ENCODE peak calls at places on chromosomes 7 and 10, in seven cellular contexts. One of them, this sample, is unnamed.

GRCh38 chr10:91091780-91092179 is 128.7 kb upstream of the PCGF5 start:
- DNase-seq in AG09309: no peak
- DNase-seq in astrocyte of the spinal cord: no peak
- DNase-seq in Peyer's patch: no peak
- DNase-seq in uterus: no peak
- DNase-seq in ovary: no peak
- DNase-seq in hepatocyte: no peak
- DNase-seq in this sample: no peak

GRCh38 chr10:58645762-58646161 is 133.1 kb downstream of the BICC1 start:
- DNase-seq in uterus: no peak
- DNase-seq in ovary: no peak
- DNase-seq in Peyer's patch: no peak
- DNase-seq in AG09309: no peak
- DNase-seq in hepatocyte: no peak
- DNase-seq in astrocyte of the spinal cord: peak
- DNase-seq in this sample: peak

GRCh38 chr7:12256025-12256570 is 45.0 kb downstream of the TMEM106B start:
- DNase-seq in ovary: no peak
- DNase-seq in uterus: no peak
- DNase-seq in astrocyte of the spinal cord: peak
- DNase-seq in Peyer's patch: no peak
- DNase-seq in hepatocyte: no peak
- DNase-seq in AG09309: no peak
- DNase-seq in this sample: no peak

GRCh38 chr10:68175954-68176353 is 56.0 kb downstream of the ATOH7 start:
- DNase-seq in uterus: no peak
- DNase-seq in hepatocyte: no peak
- DNase-seq in AG09309: no peak
- DNase-seq in ovary: no peak
- DNase-seq in Peyer's patch: no peak
- DNase-seq in astrocyte of the spinal cord: no peak
- DNase-seq in this sample: no peak

GRCh38 chr7:33485746-33486491 is 356.6 kb downstream of the BBS9 start:
- DNase-seq in ovary: no peak
- DNase-seq in Peyer's patch: no peak
- DNase-seq in uterus: no peak
- DNase-seq in AG09309: peak
- DNase-seq in astrocyte of the spinal cord: no peak
- DNase-seq in hepatocyte: no peak
- DNase-seq in this sample: no peak

GRCh38 chr10:86979977-86980448 is 11.7 kb downstream of the ADIRF start:
- DNase-seq in ovary: peak
- DNase-seq in AG09309: no peak
- DNase-seq in uterus: no peak
- DNase-seq in astrocyte of the spinal cord: no peak
- DNase-seq in hepatocyte: peak
- DNase-seq in Peyer's patch: peak
- DNase-seq in this sample: no peak

GRCh38 chr10:111109506-111110242 is 32.8 kb downstream of the ADRA2A start:
- DNase-seq in uterus: no peak
- DNase-seq in Peyer's patch: no peak
- DNase-seq in AG09309: no peak
- DNase-seq in astrocyte of the spinal cord: no peak
- DNase-seq in ovary: no peak
- DNase-seq in hepatocyte: no peak
- DNase-seq in this sample: no peak

GRCh38 chr7:16891338-16891737 is 9.6 kb upstream of the AGR3 start:
- DNase-seq in Peyer's patch: no peak
- DNase-seq in ovary: no peak
- DNase-seq in AG09309: peak
- DNase-seq in astrocyte of the spinal cord: peak
- DNase-seq in hepatocyte: peak
- DNase-seq in uterus: no peak
- DNase-seq in this sample: peak

GRCh38 chr10:80260295-80261243 is 28.9 kb downstream of the MAT1A start:
- DNase-seq in AG09309: no peak
- DNase-seq in astrocyte of the spinal cord: no peak
- DNase-seq in ovary: no peak
- DNase-seq in uterus: no peak
- DNase-seq in hepatocyte: no peak
- DNase-seq in Peyer's patch: no peak
- DNase-seq in this sample: peak

GRCh38 chr10:44411251-44411650 is 26.4 kb upstream of the CXCL12 start:
- DNase-seq in Peyer's patch: no peak
- DNase-seq in AG09309: no peak
- DNase-seq in hepatocyte: no peak
- DNase-seq in astrocyte of the spinal cord: no peak
- DNase-seq in uterus: peak
- DNase-seq in ovary: no peak
- DNase-seq in this sample: no peak

GRCh38 chr7:41415051-41415450 is 287.8 kb downstream of the INHBA start:
- DNase-seq in hepatocyte: no peak
- DNase-seq in astrocyte of the spinal cord: no peak
- DNase-seq in Peyer's patch: no peak
- DNase-seq in AG09309: no peak
- DNase-seq in uterus: no peak
- DNase-seq in ovary: no peak
- DNase-seq in this sample: no peak

GRCh38 chr10:6748981-6749630 is 169.0 kb upstream of the PRKCQ start:
- DNase-seq in Peyer's patch: no peak
- DNase-seq in AG09309: no peak
- DNase-seq in hepatocyte: no peak
- DNase-seq in astrocyte of the spinal cord: peak
- DNase-seq in ovary: no peak
- DNase-seq in uterus: no peak
- DNase-seq in this sample: peak

GRCh38 chr10:18561861-18562551 is 89.4 kb downstream of the NSUN6 start:
- DNase-seq in ovary: no peak
- DNase-seq in uterus: no peak
- DNase-seq in Peyer's patch: no peak
- DNase-seq in AG09309: no peak
- DNase-seq in hepatocyte: no peak
- DNase-seq in astrocyte of the spinal cord: no peak
- DNase-seq in this sample: no peak

GRCh38 chr7:133674079-133674478 is 421.2 kb downstream of the EXOC4 start:
- DNase-seq in ovary: no peak
- DNase-seq in AG09309: no peak
- DNase-seq in astrocyte of the spinal cord: no peak
- DNase-seq in Peyer's patch: no peak
- DNase-seq in uterus: no peak
- DNase-seq in hepatocyte: no peak
- DNase-seq in this sample: no peak

GRCh38 chr7:35257251-35258124 is 3.6 kb upstream of the TBX20 start:
- DNase-seq in hepatocyte: peak
- DNase-seq in AG09309: no peak
- DNase-seq in astrocyte of the spinal cord: peak
- DNase-seq in Peyer's patch: no peak
- DNase-seq in ovary: no peak
- DNase-seq in uterus: no peak
- DNase-seq in this sample: no peak

GRCh38 chr10:102648889-102649752 is 4.8 kb downstream of the TRIM8 start:
- DNase-seq in uterus: no peak
- DNase-seq in astrocyte of the spinal cord: no peak
- DNase-seq in hepatocyte: no peak
- DNase-seq in AG09309: no peak
- DNase-seq in Peyer's patch: peak
- DNase-seq in ovary: no peak
- DNase-seq in this sample: no peak

GRCh38 chr10:15258255-15258654 is 89.8 kb upstream of the NMT2 start:
- DNase-seq in hepatocyte: no peak
- DNase-seq in ovary: no peak
- DNase-seq in AG09309: no peak
- DNase-seq in astrocyte of the spinal cord: no peak
- DNase-seq in Peyer's patch: no peak
- DNase-seq in uterus: no peak
- DNase-seq in this sample: no peak

GRCh38 chr10:17075510-17075909 is 54.1 kb downstream of the CUBN start:
- DNase-seq in AG09309: peak
- DNase-seq in Peyer's patch: no peak
- DNase-seq in ovary: no peak
- DNase-seq in hepatocyte: peak
- DNase-seq in uterus: peak
- DNase-seq in astrocyte of the spinal cord: peak
- DNase-seq in this sample: peak

GRCh38 chr10:131911451-131911850 is 10.6 kb downstream of the PPP2R2D start:
- DNase-seq in ovary: peak
- DNase-seq in astrocyte of the spinal cord: no peak
- DNase-seq in uterus: no peak
- DNase-seq in hepatocyte: no peak
- DNase-seq in Peyer's patch: no peak
- DNase-seq in AG09309: no peak
- DNase-seq in this sample: no peak

GRCh38 chr10:75469018-75469616 is 37.7 kb downstream of the LRMDA start:
- DNase-seq in ovary: peak
- DNase-seq in uterus: peak
- DNase-seq in Peyer's patch: no peak
- DNase-seq in astrocyte of the spinal cord: peak
- DNase-seq in AG09309: peak
- DNase-seq in hepatocyte: peak
- DNase-seq in this sample: peak

GRCh38 chr10:76415559-76415958 is 984.1 kb downstream of the LRMDA start:
- DNase-seq in AG09309: no peak
- DNase-seq in hepatocyte: no peak
- DNase-seq in ovary: no peak
- DNase-seq in uterus: no peak
- DNase-seq in Peyer's patch: peak
- DNase-seq in astrocyte of the spinal cord: no peak
- DNase-seq in this sample: no peak

GRCh38 chr10:115141254-115141653 is 48.1 kb downstream of the ATRNL1 start:
- DNase-seq in Peyer's patch: no peak
- DNase-seq in astrocyte of the spinal cord: peak
- DNase-seq in AG09309: no peak
- DNase-seq in uterus: no peak
- DNase-seq in hepatocyte: peak
- DNase-seq in ovary: no peak
- DNase-seq in this sample: peak

GRCh38 chr10:11661441-11661840 is 50.0 kb upstream of the USP6NL start:
- DNase-seq in astrocyte of the spinal cord: no peak
- DNase-seq in Peyer's patch: no peak
- DNase-seq in hepatocyte: no peak
- DNase-seq in ovary: no peak
- DNase-seq in AG09309: no peak
- DNase-seq in uterus: no peak
- DNase-seq in this sample: no peak

GRCh38 chr10:11658801-11659368 is 47.4 kb upstream of the USP6NL start:
- DNase-seq in astrocyte of the spinal cord: no peak
- DNase-seq in Peyer's patch: no peak
- DNase-seq in AG09309: no peak
- DNase-seq in uterus: no peak
- DNase-seq in hepatocyte: no peak
- DNase-seq in ovary: no peak
- DNase-seq in this sample: no peak

GRCh38 chr10:11654659-11655058 is 43.2 kb upstream of the USP6NL start:
- DNase-seq in uterus: no peak
- DNase-seq in ovary: no peak
- DNase-seq in hepatocyte: no peak
- DNase-seq in Peyer's patch: no peak
- DNase-seq in astrocyte of the spinal cord: no peak
- DNase-seq in AG09309: no peak
- DNase-seq in this sample: no peak

GRCh38 chr10:11653758-11654471 is 42.5 kb upstream of the USP6NL start:
- DNase-seq in ovary: no peak
- DNase-seq in AG09309: no peak
- DNase-seq in uterus: no peak
- DNase-seq in Peyer's patch: no peak
- DNase-seq in hepatocyte: no peak
- DNase-seq in astrocyte of the spinal cord: no peak
- DNase-seq in this sample: no peak

DNA sequence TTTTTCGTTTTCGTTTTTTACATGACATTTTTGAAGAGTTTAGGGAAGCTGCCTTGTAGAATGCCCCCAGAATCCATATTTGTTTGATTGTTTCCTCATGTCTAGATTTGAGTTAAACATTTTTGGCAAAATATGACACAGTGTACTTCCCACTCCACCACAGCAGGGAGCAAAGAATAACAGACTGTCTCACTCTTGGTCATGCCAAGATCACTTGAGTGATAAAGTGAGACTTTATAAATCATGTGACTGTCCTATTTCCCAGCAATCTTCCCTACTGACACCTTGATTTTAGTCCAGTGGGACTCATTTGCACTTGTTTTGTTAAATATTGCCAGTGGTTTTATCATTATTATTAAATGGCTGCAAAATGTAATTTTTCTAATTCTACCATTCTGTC is 44.4 kb upstream of the USP6NL start:
- DNase-seq in astrocyte of the spinal cord: peak
- DNase-seq in Peyer's patch: no peak
- DNase-seq in AG09309: no peak
- DNase-seq in hepatocyte: no peak
- DNase-seq in uterus: no peak
- DNase-seq in ovary: no peak
- DNase-seq in this sample: no peak
- H3K4me3 ChIP-seq in astrocyte of the spinal cord: no peak
- H3K4me3 ChIP-seq in Peyer's patch: no peak
- H3K4me3 ChIP-seq in AG09309: no peak
- H3K4me3 ChIP-seq in hepatocyte: no peak
- H3K4me3 ChIP-seq in uterus: no peak
- H3K4me3 ChIP-seq in ovary: no peak
- H3K4me3 ChIP-seq in this sample: no peak

GRCh38 chr7:44257618-44258422 is 57.0 kb downstream of the YKT6 start:
- DNase-seq in astrocyte of the spinal cord: peak
- DNase-seq in Peyer's patch: peak
- DNase-seq in AG09309: peak
- DNase-seq in hepatocyte: peak
- DNase-seq in uterus: peak
- DNase-seq in ovary: peak
- DNase-seq in this sample: peak
- TF ChIP-seq CTCF in astrocyte of the spinal cord: no peak
- TF ChIP-seq CTCF in Peyer's patch: peak
- TF ChIP-seq CTCF in AG09309: no peak
- TF ChIP-seq CTCF in hepatocyte: no peak
- TF ChIP-seq CTCF in uterus: no peak
- TF ChIP-seq CTCF in ovary: no peak
- TF ChIP-seq CTCF in this sample: no peak

GRCh38 chr7:1936531-1937251 is 266.6 kb downstream of the ELFN1 start:
- DNase-seq in AG09309: no peak
- DNase-seq in Peyer's patch: no peak
- DNase-seq in hepatocyte: no peak
- DNase-seq in astrocyte of the spinal cord: no peak
- DNase-seq in ovary: no peak
- DNase-seq in uterus: no peak
- DNase-seq in this sample: no peak
- H3K4me3 ChIP-seq in AG09309: no peak
- H3K4me3 ChIP-seq in Peyer's patch: no peak
- H3K4me3 ChIP-seq in hepatocyte: no peak
- H3K4me3 ChIP-seq in astrocyte of the spinal cord: no peak
- H3K4me3 ChIP-seq in ovary: no peak
- H3K4me3 ChIP-seq in uterus: no peak
- H3K4me3 ChIP-seq in this sample: no peak

GRCh38 chr7:37921340-37921805 is 933 bp downstream of the EPDR1 start:
- DNase-seq in uterus: peak
- DNase-seq in hepatocyte: peak
- DNase-seq in Peyer's patch: no peak
- DNase-seq in ovary: peak
- DNase-seq in astrocyte of the spinal cord: peak
- DNase-seq in AG09309: no peak
- DNase-seq in this sample: no peak
- TF ChIP-seq CTCF in uterus: peak
- TF ChIP-seq CTCF in hepatocyte: no peak
- TF ChIP-seq CTCF in Peyer's patch: no peak
- TF ChIP-seq CTCF in ovary: no peak
- TF ChIP-seq CTCF in astrocyte of the spinal cord: peak
- TF ChIP-seq CTCF in AG09309: peak
- TF ChIP-seq CTCF in this sample: peak

GRCh38 chr10:30818010-30818660 is 188.6 kb upstream of the LYZL2 start:
- DNase-seq in uterus: no peak
- DNase-seq in astrocyte of the spinal cord: peak
- DNase-seq in ovary: peak
- DNase-seq in hepatocyte: no peak
- DNase-seq in Peyer's patch: no peak
- DNase-seq in AG09309: no peak
- DNase-seq in this sample: no peak
- H3K4me3 ChIP-seq in uterus: no peak
- H3K4me3 ChIP-seq in astrocyte of the spinal cord: no peak
- H3K4me3 ChIP-seq in ovary: no peak
- H3K4me3 ChIP-seq in hepatocyte: no peak
- H3K4me3 ChIP-seq in Peyer's patch: no peak
- H3K4me3 ChIP-seq in AG09309: no peak
- H3K4me3 ChIP-seq in this sample: no peak

This sample was measured in astrocyte of the cerebellum.